ENCODE peak calls at places on chromosomes 1 and 21, in nine cellular contexts. B, Q, N, K, H, U, F, S and I are unnamed samples. For H3K4me1, the result is how much of the 10 kb centered on the place peaks cover.

GRCh38 chr1:150256549-150257341 is 829 bp upstream of the CA14 start:
- DNase-seq in B (no peak), Q (no peak), N (no peak), K (no peak), H (no peak), U (no peak), F (no peak), S (no peak), I (peak)

GRCh38 chr1:183480971-183481431 is 8.7 kb downstream of the SMG7 start:
- DNase-seq in B (peak), Q (peak), N (no peak), K (no peak), H (no peak), U (no peak), F (no peak), S (no peak), I (no peak)

GRCh38 chr1:218620956-218621355 is 275.8 kb downstream of the TGFB2 start:
- DNase-seq in B (no peak), Q (peak), N (no peak), K (no peak), H (no peak), U (no peak), F (peak), S (no peak), I (no peak)

GRCh38 chr1:86471296-86471695 is 2.6 kb downstream of the CLCA1 start:
- DNase-seq in B (no peak), Q (no peak), N (no peak), K (no peak), H (no peak), U (no peak), F (no peak), S (no peak), I (no peak)

GRCh38 chr1:180854001-180854400 is 58.7 kb upstream of the KIAA1614 start:
- DNase-seq in B (no peak), Q (no peak), N (no peak), K (no peak), H (no peak), U (no peak), F (no peak), S (no peak), I (no peak)

GRCh38 chr1:31243451-31244286 is 4.0 kb upstream of the NKAIN1 start:
- DNase-seq in B (no peak), Q (peak), N (no peak), K (no peak), H (no peak), U (no peak), F (no peak), S (no peak), I (no peak)

GRCh38 chr1:108852141-108852540 is 4.8 kb downstream of the AKNAD1 start:
- DNase-seq in B (no peak), Q (no peak), N (no peak), K (no peak), H (no peak), U (no peak), F (no peak), S (no peak), I (no peak)

GRCh38 chr1:212962509-212962908 is 12.2 kb downstream of the VASH2 start:
- DNase-seq in B (no peak), Q (no peak), N (no peak), K (no peak), H (no peak), U (no peak), F (no peak), S (no peak), I (no peak)

GRCh38 chr1:248714248-248714647 is 11.7 kb upstream of the OR14I1 start:
- DNase-seq in B (peak), Q (no peak), N (no peak), K (no peak), H (no peak), U (no peak), F (no peak), S (no peak), I (no peak)

GRCh38 chr1:198713081-198713480 is 74.2 kb downstream of the PTPRC start:
- DNase-seq in B (no peak), Q (peak), N (no peak), K (no peak), H (no peak), U (no peak), F (no peak), S (no peak), I (no peak)

GRCh38 chr1:39076127-39076798 is 50.1 kb downstream of the NDUFS5 start:
- DNase-seq in B (no peak), Q (peak), N (no peak), K (peak), H (no peak), U (peak), F (no peak), S (peak), I (no peak)

GRCh38 chr1:168372857-168373520 is 92.3 kb downstream of the TBX19 start:
- DNase-seq in B (no peak), Q (no peak), N (no peak), K (no peak), H (no peak), U (peak), F (no peak), S (no peak), I (no peak)

GRCh38 chr1:67564193-67564592 is 120.8 kb upstream of the GADD45A start:
- DNase-seq in B (no peak), Q (peak), N (no peak), K (no peak), H (no peak), U (no peak), F (no peak), S (no peak), I (no peak)

GRCh38 chr1:219155140-219155539 is 18.5 kb upstream of the LYPLAL1 start:
- DNase-seq in B (no peak), Q (peak), N (no peak), K (no peak), H (no peak), U (peak), F (no peak), S (no peak), I (no peak)

GRCh38 chr1:246492611-246493245 is 14.4 kb downstream of the SMYD3 start:
- DNase-seq in B (peak), Q (peak), N (no peak), K (peak), H (peak), U (peak), F (peak), S (no peak), I (peak)

GRCh38 chr1:9687876-9688582 is 36.5 kb downstream of the PIK3CD start:
- DNase-seq in B (no peak), Q (peak), N (no peak), K (no peak), H (peak), U (peak), F (no peak), S (no peak), I (no peak)

GRCh38 chr1:113630340-113631327 is 128.7 kb downstream of the PHTF1 start:
- DNase-seq in B (no peak), Q (no peak), N (no peak), K (no peak), H (no peak), U (no peak), F (no peak), S (no peak), I (no peak)

GRCh38 chr1:44707959-44708831 is 22.8 kb downstream of the RNU5D-1 start:
- DNase-seq in B (peak), Q (peak), N (no peak), K (no peak), H (no peak), U (peak), F (peak), S (no peak), I (no peak)

DNA sequence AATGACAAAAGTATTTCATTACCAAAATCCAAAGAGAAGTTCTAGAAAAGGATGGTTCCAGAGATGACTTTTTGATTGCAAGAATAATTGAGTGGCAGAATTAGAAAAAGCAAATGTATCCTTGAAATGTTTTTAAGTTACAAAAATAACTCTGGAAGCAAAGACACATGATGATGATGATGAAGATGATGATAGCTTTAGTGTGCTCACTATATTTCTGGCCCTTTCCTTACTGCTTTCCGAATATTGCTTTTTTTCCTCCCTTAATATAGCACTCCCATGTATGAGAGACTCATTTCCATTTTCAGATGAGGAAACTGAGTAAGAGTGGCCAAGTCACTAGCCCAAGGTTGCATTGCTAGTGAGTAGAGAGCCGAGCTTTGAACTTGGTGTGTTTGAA is 54.7 kb downstream of the CACHD1 start:
- DNase-seq in B (no peak), Q (no peak), N (no peak), K (no peak), H (no peak), U (no peak), F (no peak), S (no peak), I (no peak)
- H3K4me1 ChIP-seq in B (under half), Q (under half), N (under half), K (under half), H (under half), U (under half), F (under half), S (under half), I (under half)

DNA sequence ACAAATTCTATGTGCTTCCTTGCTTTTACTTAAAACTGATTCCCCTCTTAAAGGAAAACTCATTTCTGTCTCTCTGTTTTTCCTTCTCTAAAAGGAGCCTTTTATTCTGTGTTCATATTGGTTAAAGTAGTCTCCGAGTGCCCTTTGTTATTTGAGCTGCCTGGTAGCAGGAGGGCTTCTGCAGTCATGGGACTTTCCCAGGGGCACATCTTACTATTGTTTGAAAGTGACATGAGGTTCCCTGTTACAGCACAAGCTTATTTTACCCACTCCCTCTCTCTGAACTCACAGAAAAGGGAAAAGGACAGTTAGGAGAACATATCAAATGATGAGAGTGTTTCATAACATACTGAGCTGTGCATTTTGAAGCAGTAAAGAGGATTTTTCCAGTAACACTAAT is 58.1 kb upstream of the ANGPTL1 start:
- DNase-seq in B (no peak), Q (no peak), N (no peak), K (no peak), H (no peak), U (no peak), F (no peak), S (no peak), I (peak)
- H3K4me1 ChIP-seq in B (under half), Q (under half), N (under half), K (half or more), H (under half), U (under half), F (under half), S (under half), I (under half)

GRCh38 chr1:201483373-201483949 is 14.5 kb upstream of the PHLDA3 start:
- DNase-seq in B (no peak), Q (no peak), N (no peak), K (no peak), H (no peak), U (no peak), F (no peak), S (peak), I (no peak)
- H3K4me1 ChIP-seq in B (under half), Q (under half), N (under half), K (half or more), H (under half), U (under half), F (half or more), S (under half), I (under half)

GRCh38 chr1:240312872-240313271 is 221.2 kb downstream of the FMN2 start:
- DNase-seq in B (no peak), Q (peak), N (no peak), K (no peak), H (no peak), U (no peak), F (peak), S (no peak), I (no peak)
- H3K4me1 ChIP-seq in B (under half), Q (under half), N (under half), K (under half), H (under half), U (under half), F (half or more), S (under half), I (under half)

DNA sequence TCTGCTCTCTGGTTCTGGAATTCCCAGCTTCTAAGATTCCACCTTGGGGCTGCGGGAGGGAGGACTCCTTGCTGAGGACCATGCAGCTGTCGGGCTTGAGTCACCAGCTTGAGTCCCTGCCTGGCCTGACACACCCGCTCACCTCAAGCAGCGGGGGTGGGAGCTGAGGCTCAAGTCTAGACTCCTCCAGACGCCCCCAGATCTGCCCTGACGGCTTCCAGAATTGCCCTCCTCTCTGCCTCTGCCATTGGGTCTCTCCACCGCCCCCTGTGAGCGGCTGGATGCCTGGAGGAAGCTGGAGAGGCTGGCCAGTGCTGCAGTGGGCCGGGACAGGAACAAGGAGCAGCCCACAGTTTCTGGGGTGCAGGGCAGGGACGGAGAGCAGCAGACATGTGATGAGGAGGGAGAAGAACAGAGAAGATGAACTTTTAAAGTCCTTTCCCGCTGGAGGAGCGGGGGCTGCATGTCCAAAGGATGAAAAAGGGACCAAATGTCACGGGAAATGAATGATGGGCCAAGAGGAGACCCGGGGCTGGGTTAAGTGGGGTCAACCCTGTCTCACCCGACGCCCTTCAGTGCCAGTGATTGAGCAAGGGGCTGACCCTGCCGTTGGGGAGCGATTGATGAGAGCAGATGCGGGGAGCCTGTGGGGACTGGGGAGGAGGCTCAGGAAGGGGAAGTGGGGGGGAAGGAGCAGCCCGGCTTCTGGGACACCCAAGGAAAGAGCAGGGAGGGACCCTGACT is 13.5 kb downstream of the CRABP2 start:
- DNase-seq in B (no peak), Q (peak), N (no peak), K (no peak), H (peak), U (peak), F (no peak), S (no peak), I (no peak)
- H3K4me1 ChIP-seq in B (under half), Q (under half), N (under half), K (under half), H (half or more), U (under half), F (under half), S (under half), I (under half)

GRCh38 chr1:8376358-8376840 is 58.5 kb downstream of the SLC45A1 start:
- DNase-seq in B (no peak), Q (no peak), N (no peak), K (no peak), H (no peak), U (no peak), F (no peak), S (no peak), I (no peak)

GRCh38 chr1:8371372-8371991 is 53.6 kb downstream of the SLC45A1 start:
- DNase-seq in B (no peak), Q (no peak), N (no peak), K (no peak), H (no peak), U (no peak), F (no peak), S (no peak), I (no peak)

GRCh38 chr1:8374812-8375211 is 56.9 kb downstream of the SLC45A1 start:
- DNase-seq in B (peak), Q (peak), N (no peak), K (no peak), H (no peak), U (peak), F (peak), S (no peak), I (no peak)

GRCh38 chr1:8374356-8374755 is 56.4 kb downstream of the SLC45A1 start:
- DNase-seq in B (no peak), Q (no peak), N (no peak), K (no peak), H (no peak), U (no peak), F (no peak), S (no peak), I (no peak)

GRCh38 chr1:8373547-8374270 is 55.8 kb downstream of the SLC45A1 start:
- DNase-seq in B (no peak), Q (peak), N (no peak), K (peak), H (no peak), U (no peak), F (no peak), S (peak), I (no peak)
- H3K4me1 ChIP-seq in B (under half), Q (half or more), N (under half), K (half or more), H (under half), U (under half), F (under half), S (under half), I (under half)

GRCh38 chr1:18938008-18938706 is 18.3 kb downstream of the IFFO2 start:
- DNase-seq in B (no peak), Q (no peak), N (no peak), K (no peak), H (peak), U (no peak), F (no peak), S (no peak), I (no peak)
- H3K4me1 ChIP-seq in B (under half), Q (under half), N (half or more), K (half or more), H (under half), U (under half), F (half or more), S (under half), I (under half)

DNA sequence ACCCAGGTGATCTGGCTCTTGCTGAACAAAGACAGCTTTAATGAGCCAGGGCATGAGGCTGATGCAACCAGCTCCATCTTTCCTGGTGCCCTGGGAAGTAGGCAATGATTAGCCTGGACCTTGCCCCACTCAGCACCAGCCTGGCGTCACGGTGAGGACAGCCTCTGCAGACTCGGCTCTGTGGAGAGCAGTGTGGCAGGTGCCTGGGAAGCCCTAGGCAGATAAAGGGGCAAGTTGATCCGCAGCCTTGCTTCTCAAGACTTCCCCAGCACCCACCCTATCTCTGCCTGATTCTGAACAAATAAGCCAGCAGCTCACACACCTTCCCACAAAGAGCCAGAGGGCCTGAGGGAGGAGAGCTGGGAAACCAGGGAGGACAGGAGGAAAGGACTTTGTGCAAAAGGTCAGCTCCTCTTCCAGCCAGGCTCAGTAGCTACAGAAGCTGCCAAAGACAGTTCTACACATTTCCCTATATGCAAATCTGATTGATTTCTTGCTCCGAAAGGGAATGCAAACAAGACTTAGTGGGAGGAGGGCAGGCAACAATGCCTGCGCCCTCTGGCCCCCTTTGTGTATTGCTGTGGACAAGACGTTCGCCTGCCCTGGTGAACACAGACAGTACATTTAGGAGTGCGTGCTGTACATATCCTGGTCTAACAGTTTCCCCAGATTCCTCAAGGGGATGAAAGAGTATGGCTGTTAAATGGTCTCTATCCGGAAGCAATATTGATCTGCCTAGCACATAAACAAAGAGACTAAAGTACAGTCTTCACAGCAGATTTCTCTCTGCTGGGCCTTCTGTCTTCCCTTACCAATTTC is 63.8 kb downstream of the BCAR3 start:
- DNase-seq in B (no peak), Q (no peak), N (no peak), K (no peak), H (peak), U (no peak), F (peak), S (no peak), I (no peak)
- H3K4me1 ChIP-seq in B (under half), Q (under half), N (under half), K (half or more), H (half or more), U (under half), F (half or more), S (under half), I (under half)

DNA sequence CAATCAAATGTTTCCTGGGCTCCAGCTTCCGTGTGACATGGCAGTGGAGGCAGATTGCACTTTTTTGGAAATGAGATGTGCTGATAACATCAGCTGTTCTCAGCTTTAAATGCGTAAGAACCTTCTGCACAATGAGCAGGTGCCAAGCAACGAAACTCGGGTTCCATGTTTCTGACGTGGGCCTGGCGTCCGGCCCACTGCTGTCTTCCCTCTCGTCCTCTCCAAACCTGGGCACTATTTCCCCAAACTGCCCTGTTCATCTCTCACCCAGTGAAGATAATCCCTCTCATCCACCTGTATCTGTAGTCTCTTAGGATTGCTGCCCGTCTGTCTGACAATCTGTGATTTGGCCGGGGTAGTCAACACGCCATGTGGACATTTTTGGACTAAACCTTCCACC is 50.1 kb upstream of the CNTN2 start:
- DNase-seq in B (no peak), Q (no peak), N (no peak), K (no peak), H (no peak), U (no peak), F (no peak), S (no peak), I (no peak)
- H3K4me1 ChIP-seq in B (under half), Q (under half), N (under half), K (under half), H (under half), U (under half), F (under half), S (under half), I (under half)

GRCh38 chr21:14495075-14495474 is 51.0 kb downstream of the SAMSN1 start:
- DNase-seq in B (no peak), Q (no peak), N (no peak), K (no peak), H (no peak), U (no peak), F (no peak), S (no peak), I (no peak)

GRCh38 chr21:14500873-14501272 is 45.2 kb downstream of the SAMSN1 start:
- DNase-seq in B (no peak), Q (no peak), N (no peak), K (no peak), H (no peak), U (no peak), F (no peak), S (no peak), I (no peak)
- H3K4me1 ChIP-seq in B (under half), Q (under half), N (under half), K (under half), H (under half), U (under half), F (under half), S (under half), I (under half)